ENCODE peak calls at places on chromosomes 11 and 22, in four cellular contexts. E is GM12878, G is K562, C is HepG2. Y is an unnamed sample.

GRCh38 chr11:68778205-68778604 is 26.9 kb upstream of the TESMIN start:
- DNase-seq in G (no peak), E (no peak), C (no peak), Y (no peak)

GRCh38 chr11:3659595-3660515 is 11.3 kb downstream of the CHRNA10 start:
- DNase-seq in C (no peak), G (no peak), E (no peak), Y (no peak)

GRCh38 chr11:43989162-43989961 is 46.9 kb downstream of the C11orf96 start:
- DNase-seq in C (no peak), G (no peak), E (no peak), Y (no peak)

GRCh38 chr11:69280451-69280850 is 13.5 kb upstream of the MYEOV start:
- DNase-seq in E (no peak), G (no peak), C (no peak), Y (peak)

GRCh38 chr11:112886707-112887370 is 74.4 kb upstream of the NCAM1 start:
- DNase-seq in E (no peak), C (no peak), G (peak), Y (no peak)

GRCh38 chr11:34266090-34266912 is 91.5 kb downstream of the ABTB2 start:
- DNase-seq in G (peak), E (no peak), C (no peak), Y (no peak)

GRCh38 chr11:59437770-59438169 is 1.5 kb downstream of the OR5A1 start:
- DNase-seq in G (no peak), E (no peak), C (no peak), Y (no peak)

GRCh38 chr11:131688056-131688693 is 317.8 kb downstream of the NTM start:
- DNase-seq in E (no peak), C (peak), G (peak), Y (peak)

GRCh38 chr22:36221799-36222751 is 17.3 kb downstream of the APOL2 start:
- DNase-seq in G (peak), C (peak), E (no peak), Y (peak)

DNA sequence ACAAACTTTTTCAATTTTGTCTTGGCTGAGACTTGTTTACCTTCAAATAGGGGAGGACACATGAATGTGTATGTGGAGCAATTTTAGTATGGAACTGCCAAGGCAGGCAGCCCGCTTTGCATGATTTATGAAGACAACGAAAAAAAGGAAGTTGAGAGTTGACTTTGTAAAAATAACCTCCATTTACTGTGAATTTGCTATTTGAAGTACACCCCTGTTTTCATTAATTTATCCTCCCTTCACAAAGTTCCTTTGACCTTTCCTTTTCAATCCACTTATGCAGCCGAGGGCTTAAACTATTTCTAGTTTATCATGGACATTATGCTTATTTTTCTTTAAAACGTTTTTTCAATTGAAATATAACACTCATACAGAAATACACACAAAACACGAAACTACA is 369.6 kb upstream of the CADM1 start:
- DNase-seq in C (no peak), E (peak), G (no peak), Y (no peak)
- TF ChIP-seq POLR2AphosphoS2 in C (no peak), E (no peak), G (no peak), Y (no peak)

DNA sequence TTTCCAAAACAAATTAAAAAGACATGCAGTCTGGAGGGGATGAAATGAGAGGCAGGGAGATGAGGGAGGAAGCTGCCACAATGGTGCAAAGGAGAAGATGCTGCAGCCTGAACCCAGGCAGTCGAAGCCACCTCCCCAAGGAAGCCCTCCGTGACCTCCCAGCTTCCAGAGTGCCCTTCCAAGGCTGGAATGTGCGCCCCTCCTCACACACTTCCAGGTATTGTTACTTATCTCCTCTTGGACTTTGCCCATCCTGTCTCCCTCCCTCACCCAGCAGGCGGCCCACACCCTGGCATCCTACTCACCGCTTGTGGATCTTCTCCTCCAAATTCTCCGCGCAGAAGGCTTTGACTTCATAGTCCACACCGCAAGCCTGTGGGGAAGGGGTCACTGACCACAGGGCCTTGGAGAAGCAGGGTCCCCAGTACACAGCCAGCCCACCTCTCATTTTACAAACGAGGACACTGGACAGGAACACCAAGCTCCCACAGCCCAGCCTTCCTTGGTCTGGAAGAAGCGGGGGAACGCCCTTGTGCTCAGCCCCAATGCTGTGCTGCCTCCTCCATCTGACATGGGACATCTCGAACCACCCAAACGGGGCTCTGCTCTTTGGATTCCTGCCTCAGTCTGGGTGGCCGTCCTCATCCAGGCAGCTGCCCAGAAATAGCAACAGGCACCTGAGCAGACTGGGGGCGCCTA is 40.3 kb downstream of the TPBGL start:
- DNase-seq in C (no peak), E (no peak), G (no peak), Y (no peak)
- H3K27ac ChIP-seq in C (no peak), E (no peak), G (no peak), Y (peak)

GRCh38 chr22:48605125-48605524 is 1222.5 kb downstream of the BRD1 start:
- DNase-seq in E (no peak), G (no peak), C (no peak), Y (no peak)

GRCh38 chr22:48605856-48606255 is 1221.8 kb downstream of the BRD1 start:
- DNase-seq in C (peak), G (no peak), E (no peak), Y (peak)

GRCh38 chr22:48606684-48607307 is 1220.9 kb downstream of the BRD1 start:
- DNase-seq in C (no peak), G (no peak), E (no peak), Y (no peak)

GRCh38 chr22:48609279-48609865 is 1218.3 kb downstream of the BRD1 start:
- DNase-seq in E (no peak), G (no peak), C (no peak), Y (no peak)

DNA sequence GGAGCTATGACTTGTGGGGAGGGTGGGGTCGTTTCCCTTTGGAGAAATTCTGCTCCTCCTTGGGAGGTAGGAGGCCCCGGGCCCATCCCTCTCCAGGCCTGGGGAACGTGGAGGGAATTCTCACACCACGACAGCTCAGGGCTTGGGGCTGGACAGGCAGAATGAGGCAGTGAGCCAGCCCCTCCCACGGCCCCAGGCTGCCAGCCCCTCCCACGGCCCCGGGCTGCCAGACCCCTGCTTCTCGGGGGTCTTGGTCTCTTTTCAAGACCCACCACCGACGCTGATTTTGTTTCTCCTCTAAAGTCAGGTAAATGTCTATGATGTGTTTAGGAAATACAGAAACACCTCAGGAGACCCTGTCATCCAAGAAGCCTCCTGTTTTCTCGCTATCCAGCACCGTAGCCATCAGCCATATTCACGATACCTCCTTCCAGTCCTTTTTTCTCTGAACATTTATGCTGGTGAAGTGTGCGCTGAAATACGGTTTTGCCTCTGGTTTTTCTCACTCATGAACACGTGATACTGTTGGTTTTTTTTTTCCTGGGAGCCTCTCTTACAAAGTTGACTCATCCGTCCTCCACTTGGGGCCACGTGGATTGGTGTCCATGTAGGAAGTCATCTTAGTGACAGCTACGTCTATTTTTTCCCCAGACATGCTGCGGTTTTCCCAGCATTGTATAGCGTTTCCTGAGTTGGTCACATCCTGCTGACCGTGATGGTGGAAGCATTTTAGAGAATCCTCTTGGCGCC is 1219.6 kb downstream of the BRD1 start:
- DNase-seq in C (no peak), G (no peak), E (no peak), Y (no peak)
- TF ChIP-seq POLR2AphosphoS2 in C (no peak), G (no peak), E (no peak), Y (no peak)

DNA sequence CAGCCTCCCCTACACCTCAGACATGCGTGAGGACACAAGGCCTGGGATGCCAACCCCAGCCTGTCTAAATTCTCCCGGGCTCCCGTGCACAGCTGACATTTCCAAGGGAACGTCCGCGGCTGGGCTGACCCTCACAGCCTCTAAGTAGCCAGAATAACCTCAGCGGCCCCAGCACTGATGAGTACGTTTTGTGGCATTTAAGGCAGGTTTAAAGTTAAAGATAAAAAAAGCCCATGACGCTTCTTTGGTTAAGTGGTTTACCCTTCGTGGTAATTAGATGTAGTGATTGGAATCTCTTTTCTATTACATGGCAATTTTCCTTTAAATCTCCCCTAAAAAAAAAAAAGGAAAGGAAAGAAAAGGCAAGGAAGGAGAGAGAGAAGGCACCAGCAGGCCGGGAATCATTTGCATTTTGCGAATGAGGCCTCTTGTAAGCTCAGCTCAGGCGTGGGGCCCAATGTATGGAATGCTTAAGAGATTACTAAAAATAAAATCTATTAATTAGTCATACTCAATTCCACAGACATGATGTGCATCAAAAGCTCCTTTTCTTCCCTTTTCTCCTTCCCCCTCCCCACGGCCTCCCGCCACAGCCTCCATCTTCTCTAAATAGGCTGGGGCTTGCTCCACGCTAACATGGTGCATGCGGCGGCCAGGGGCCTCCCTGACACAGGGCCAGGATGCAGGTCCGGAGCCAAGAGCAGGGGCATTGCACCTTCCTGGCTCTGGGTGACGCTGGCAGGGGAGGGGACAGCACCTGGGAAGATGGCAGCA is 44.1 kb downstream of the MACROD1 start:
- DNase-seq in E (no peak), G (no peak), C (no peak), Y (no peak)
- H3K27ac ChIP-seq in E (no peak), G (no peak), C (no peak), Y (no peak)

DNA sequence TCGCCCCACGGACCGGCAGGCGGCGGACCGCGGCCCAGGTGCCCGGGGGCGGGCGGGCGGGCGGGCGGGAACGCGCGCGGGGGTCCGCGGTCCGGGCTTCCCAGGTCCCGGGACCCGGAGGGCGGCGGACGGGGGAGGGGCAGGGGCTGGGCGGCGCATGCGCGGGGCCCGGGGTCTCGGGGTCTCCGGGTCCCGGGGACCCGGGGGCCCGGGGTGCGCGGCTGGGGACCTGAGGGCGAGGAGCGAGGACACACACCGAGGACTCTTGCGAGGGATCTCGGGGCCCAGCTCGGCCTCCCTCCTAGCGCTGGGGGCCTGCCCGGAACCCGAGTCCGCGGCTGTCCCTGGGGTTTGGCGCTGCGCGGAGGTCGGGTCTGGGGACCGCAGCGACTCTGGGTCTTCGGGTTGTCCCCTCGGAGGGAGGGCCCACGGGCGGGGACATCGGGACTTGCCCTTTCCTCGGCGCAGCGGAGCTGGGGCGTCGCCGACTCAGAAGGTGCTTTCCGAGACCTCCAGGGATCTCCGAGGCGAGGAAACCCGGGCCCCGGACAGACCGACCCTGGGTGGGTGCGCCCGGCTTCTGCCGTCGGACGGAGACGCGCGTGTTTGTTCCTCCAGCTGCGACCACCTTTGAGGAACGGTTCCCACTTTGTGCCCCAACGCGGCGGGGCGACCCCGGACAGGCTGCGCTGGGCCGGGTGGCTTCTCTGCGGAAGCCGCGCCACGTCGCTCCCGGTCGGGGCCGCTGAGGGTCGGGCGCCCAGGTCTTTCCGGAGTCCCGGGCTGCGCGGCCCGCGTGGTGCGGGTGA is 493 bp downstream of the PPARA start:
- DNase-seq in E (no peak), G (peak), C (no peak), Y (no peak)
- TF ChIP-seq POLR2AphosphoS2 in E (no peak), G (no peak), C (no peak), Y (no peak)

DNA sequence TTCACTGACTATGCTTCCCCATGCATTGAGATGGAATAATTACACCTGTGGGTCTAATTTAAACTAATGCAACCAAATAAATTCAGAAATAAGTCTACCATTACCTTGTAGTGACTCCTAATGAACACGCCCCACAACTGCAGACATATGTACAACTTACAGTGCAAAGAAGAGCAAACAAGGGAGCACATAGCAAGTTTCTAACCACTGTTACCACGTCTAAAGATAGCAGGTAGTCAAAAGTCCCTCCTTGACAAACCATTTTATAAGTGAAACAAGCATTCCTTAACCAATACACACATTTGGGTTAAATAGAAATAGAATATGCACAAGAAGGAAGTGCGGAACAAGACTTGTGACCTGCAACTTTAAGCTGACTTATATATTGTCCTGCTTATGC is 20.6 kb downstream of the PHF21A start:
- DNase-seq in C (no peak), E (peak), G (no peak), Y (no peak)
- H3K27ac ChIP-seq in C (no peak), E (peak), G (no peak), Y (no peak)

DNA sequence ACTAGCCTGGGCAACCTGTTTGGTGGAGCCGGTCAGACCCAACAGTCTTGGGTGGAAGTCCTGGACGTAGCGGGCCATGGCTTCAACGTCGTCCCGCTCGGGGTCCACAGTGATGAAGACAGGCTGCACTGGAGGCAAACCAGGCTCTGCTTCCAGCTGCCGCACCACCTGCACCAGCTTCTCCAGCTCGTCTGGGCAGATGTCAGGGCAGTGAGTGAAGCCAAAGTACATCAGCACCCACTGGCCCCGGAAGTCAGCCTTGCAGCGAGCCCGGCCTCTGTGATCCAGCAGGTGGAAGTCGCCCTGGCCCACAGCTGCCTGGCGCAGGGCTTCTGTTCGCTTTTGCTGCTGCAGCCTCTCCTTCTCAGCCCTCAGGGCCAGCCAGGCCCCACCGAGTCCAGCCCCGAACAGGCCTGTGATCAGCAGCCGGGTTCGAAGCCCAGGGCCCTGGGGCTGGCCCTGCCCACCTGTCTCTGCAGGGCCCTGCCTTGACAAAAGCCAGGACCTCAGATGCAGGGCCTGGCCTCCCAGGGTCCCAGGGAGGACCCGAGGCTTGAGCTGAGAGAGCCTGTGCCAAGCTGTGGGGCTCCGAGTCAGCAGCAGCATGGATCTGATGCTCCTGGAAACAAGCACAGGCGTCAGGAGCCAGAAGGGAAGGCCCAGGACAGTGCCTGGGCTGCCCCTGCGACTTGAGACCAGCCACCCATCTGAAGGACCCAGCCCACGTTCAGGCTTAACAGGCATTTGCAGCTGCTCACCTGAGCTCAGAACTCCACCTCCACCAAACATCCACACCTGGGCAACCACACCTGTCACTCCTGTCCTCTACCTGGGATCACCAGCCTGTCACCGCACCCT is 1.4 kb downstream of the SCO2 start:
- DNase-seq in G (no peak), C (no peak), E (no peak), Y (no peak)
- TF ChIP-seq POLR2AphosphoS2 in G (no peak), C (no peak), E (no peak), Y (no peak)

Y was measured in A549.